ENCODE peak calls at places on chromosome 1, in ten cellular contexts. L is GM12891; Y is iPS-NIHi11; E is nucleus accumbens; G is PC-3; K is adrenal gland; S is IMR-90; T is Right ventricle myocardium superior; C is BE2C; B is activated T-cell treated with anti-CD3 and anti-CD28 coated beads, Interleukin-2, amount 50 U/mL, for 4 hours. O is an unnamed sample.
A peak's percentile ranks its signal among the peaks of the same experiment; 100 is the strongest.

GRCh38 chr1:211200311-211200710 is 58.9 kb upstream of the RCOR3 start:
- DNase-seq in G (no peak), E (no peak), T (no peak), K (no peak), B (no peak), L (no peak), S (no peak), Y (no peak), C (no peak), O (no peak)

GRCh38 chr1:8862528-8862927 is 16.0 kb downstream of the ENO1 start:
- DNase-seq in L (no peak), E (peak; percentile 14), B (peak; percentile 45), T (no peak), K (no peak), Y (peak; percentile 69), C (peak; percentile 57), S (no peak), G (peak; percentile 30), O (peak; percentile 51)

GRCh38 chr1:38613996-38614395 is 245.6 kb downstream of the RRAGC start:
- DNase-seq in Y (peak; percentile 17), K (no peak), E (peak; percentile 42), S (no peak), C (no peak), B (no peak), G (no peak), L (no peak), T (peak; percentile 49), O (peak; percentile 40)

GRCh38 chr1:208778417-208778816 is 534.2 kb upstream of the PLXNA2 start:
- DNase-seq in T (no peak), E (no peak), B (no peak), L (no peak), Y (no peak), G (peak; percentile 49), K (no peak), C (no peak), S (no peak), O (no peak)

GRCh38 chr1:203170625-203171330 is 4.8 kb downstream of the MYBPH start:
- DNase-seq in S (peak; percentile 22), G (peak; percentile 40), B (no peak), L (no peak), Y (no peak), C (no peak), T (peak; percentile 20), K (no peak), E (no peak), O (no peak)

GRCh38 chr1:223066415-223066814 is 76.6 kb downstream of the TLR5 start:
- DNase-seq in B (no peak), E (no peak), K (no peak), L (no peak), T (no peak), Y (no peak), G (no peak), C (no peak), S (no peak), O (no peak)

GRCh38 chr1:17233675-17234074 is 15.2 kb upstream of the PADI3 start:
- DNase-seq in E (peak; percentile 51), K (peak; percentile 60), Y (peak; percentile 45), S (peak; percentile 94), G (peak; percentile 99), C (peak; percentile 11), L (no peak), T (no peak), B (no peak), O (peak; percentile 67)

GRCh38 chr1:27504588-27505419 is 14.8 kb upstream of the WASF2 start:
- DNase-seq in Y (peak; percentile 86), S (peak; percentile 49), G (no peak), L (no peak), K (peak; percentile 90), E (peak; percentile 86), B (no peak), T (peak; percentile 93), C (no peak), O (peak; percentile 97)

GRCh38 chr1:168317309-168317708 is 36.6 kb downstream of the TBX19 start:
- DNase-seq in S (no peak), L (no peak), T (no peak), G (peak; percentile 26), K (no peak), E (no peak), C (no peak), Y (no peak), B (no peak), O (no peak)

O was measured in SJCRH30.